ENCODE peak calls at places on chromosomes 4 and X, in eight cellular contexts. J is AG04449, V is GM12878, D is AG10803, X is brain microvascular endothelial cell, G is endothelial cell, S is BJ, E is astrocyte of the cerebellum. H is an unnamed sample.

GRCh38 chr4:94208918-94209317 is 1.3 kb downstream of the SMARCAD1 start:
- DNase-seq in S (no peak), G (no peak), E (no peak), X (no peak), J (no peak), V (no peak), D (no peak), H (no peak)

GRCh38 chr4:48268956-48269860 is at the start of gene TEC:
- DNase-seq in S (no peak), G (peak), V (no peak), X (no peak), E (no peak), D (peak), J (no peak), H (no peak)

GRCh38 chr4:110449947-110450346 is 26.0 kb upstream of the ENPEP start:
- DNase-seq in X (no peak), D (no peak), V (no peak), S (no peak), E (no peak), J (no peak), G (no peak), H (no peak)

GRCh38 chr4:185730387-185730786 is 81.6 kb downstream of the SORBS2 start:
- DNase-seq in X (peak), D (peak), G (peak), V (no peak), S (no peak), E (no peak), J (no peak), H (no peak)

GRCh38 chr4:111283066-111283677 is 660.3 kb upstream of the PITX2 start:
- DNase-seq in E (peak), D (peak), J (no peak), S (no peak), V (no peak), G (peak), X (peak), H (peak)

GRCh38 chr4:138949866-138950265 is 65.7 kb upstream of the NOCT start:
- DNase-seq in X (no peak), S (no peak), V (no peak), D (no peak), E (no peak), G (no peak), J (no peak), H (no peak)

GRCh38 chrX:132877954-132878536 is 80.4 kb downstream of the HS6ST2 start:
- DNase-seq in V (no peak), D (no peak), G (peak), E (no peak), J (no peak), X (no peak), S (no peak), H (no peak)

GRCh38 chr4:89640620-89641366 is 196.2 kb downstream of the SNCA start:
- DNase-seq in J (peak), V (no peak), D (peak), S (no peak), E (peak), X (peak), G (peak), H (peak)

GRCh38 chrX:2705461-2705860 is 14.4 kb downstream of the CD99 start:
- DNase-seq in J (no peak), E (no peak), X (no peak), V (no peak), S (no peak), G (no peak), D (no peak), H (no peak)

GRCh38 chr4:78362310-78362709 is 189.3 kb upstream of the ANXA3 start:
- DNase-seq in D (no peak), X (no peak), G (no peak), S (no peak), J (no peak), E (no peak), V (no peak), H (no peak)
- TF ChIP-seq CTCF in D (no peak), X (no peak), G (no peak), S (no peak), J (no peak), E (no peak), V (no peak), H (no peak)

GRCh38 chrX:135463937-135464336 is 42.2 kb downstream of the SMIM10L2A start:
- DNase-seq in G (no peak), V (no peak), E (no peak), D (peak), S (no peak), J (no peak), X (peak), H (no peak)
- TF ChIP-seq CTCF in G (no peak), V (peak), E (peak), D (peak), S (peak), J (peak), X (peak), H (no peak)

DNA sequence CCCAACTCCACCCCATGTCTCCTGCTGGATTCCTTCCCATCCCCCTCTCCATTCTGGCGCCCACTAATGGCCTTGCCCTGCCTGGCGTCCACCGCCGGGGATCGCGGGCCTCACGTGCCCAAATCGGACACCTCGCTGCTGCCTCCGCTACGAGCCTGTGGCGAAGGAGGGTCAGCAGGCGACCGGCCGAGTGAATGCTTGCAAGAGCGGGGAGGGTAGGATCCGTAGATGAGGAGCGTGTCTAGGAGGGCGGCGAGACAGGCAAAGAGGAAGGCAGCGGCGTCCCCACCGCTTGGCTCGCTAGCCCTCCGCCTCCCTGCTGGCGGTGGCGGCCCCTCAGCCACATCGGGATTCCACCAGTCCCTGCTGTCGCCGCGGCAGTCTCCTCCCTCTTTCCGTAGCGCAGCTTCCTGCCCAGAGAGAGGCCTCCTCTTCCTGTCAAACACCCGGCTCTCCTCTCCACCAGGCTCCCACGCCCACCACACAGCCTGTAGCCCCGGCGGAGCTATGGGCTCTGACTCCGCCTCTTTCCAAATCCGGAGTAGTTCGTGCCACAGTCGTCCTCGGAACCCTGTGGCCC is at the start of gene SPIN2B:
- DNase-seq in X (peak), E (peak), J (peak), G (peak), S (peak), D (peak), V (peak), H (peak)
- TF ChIP-seq CTCF in X (no peak), E (no peak), J (no peak), G (no peak), S (peak), D (no peak), V (no peak), H (no peak)

DNA sequence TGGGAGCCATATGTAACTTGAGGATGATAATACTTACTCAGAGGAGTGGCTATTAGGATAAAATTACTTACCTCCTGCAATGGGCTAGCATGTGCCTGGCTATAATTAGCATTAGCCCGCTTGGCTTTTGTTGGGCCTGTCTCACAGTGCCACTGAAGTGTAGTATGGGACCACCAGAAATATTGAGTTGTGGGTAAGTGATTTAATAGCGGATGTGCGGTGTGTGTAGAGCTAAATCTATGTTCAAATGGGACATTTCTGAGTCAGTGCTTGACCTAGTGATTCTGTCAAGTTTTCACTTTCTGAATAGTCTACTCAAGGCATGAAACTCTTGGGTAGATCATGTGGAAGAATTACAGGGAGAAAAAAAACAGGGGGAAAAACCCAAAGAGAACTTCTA is 3.5 kb upstream of the CLNK start:
- DNase-seq in J (no peak), D (no peak), V (peak), E (no peak), S (no peak), G (no peak), X (no peak), H (no peak)
- TF ChIP-seq CTCF in J (no peak), D (no peak), V (no peak), E (no peak), S (no peak), G (no peak), X (no peak), H (no peak)

GRCh38 chrX:49761481-49761880 is 65.7 kb upstream of the PAGE1 start:
- DNase-seq in J (no peak), D (peak), G (peak), V (no peak), S (no peak), X (no peak), E (no peak), H (no peak)
- TF ChIP-seq CTCF in J (peak), D (peak), G (no peak), V (peak), S (peak), X (peak), E (peak), H (no peak)

DNA sequence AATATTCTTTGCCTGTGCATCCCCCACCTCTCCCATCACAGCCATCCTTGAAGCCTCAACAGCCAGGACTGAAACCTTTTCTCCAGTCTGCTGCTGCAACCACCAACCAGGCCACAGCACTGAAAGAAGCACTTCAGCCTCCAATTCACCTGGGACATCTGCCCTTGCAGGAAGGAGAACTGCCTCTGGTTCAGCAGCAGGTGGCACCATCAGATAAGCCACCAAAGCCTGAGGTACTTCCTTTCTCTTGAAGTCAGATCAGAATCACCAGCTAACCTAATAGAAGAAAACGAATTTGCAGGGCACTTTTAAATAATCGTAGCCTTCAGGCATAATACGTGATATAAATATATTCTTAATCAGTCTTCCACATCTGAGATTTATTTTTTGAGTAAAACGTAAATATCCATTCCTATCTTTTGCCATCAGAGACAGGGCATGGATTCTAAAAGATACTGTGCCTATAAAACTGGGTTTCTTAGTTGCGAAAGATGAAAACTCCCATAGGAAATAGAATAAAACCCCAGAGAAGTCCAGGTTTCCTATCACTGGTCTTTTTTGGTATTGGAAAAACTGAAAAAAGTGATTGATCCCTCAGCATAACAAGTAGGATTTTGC is 9.5 kb downstream of the AMBN start:
- DNase-seq in X (peak), V (peak), E (peak), D (peak), G (peak), J (peak), S (no peak), H (peak)
- TF ChIP-seq CTCF in X (peak), V (peak), E (peak), D (peak), G (peak), J (peak), S (peak), H (peak)

GRCh38 chr4:17347445-17347844 is 164.4 kb downstream of the QDPR start:
- DNase-seq in X (peak), E (peak), J (no peak), D (peak), G (peak), V (no peak), S (no peak), H (no peak)
- TF ChIP-seq CTCF in X (peak), E (peak), J (peak), D (peak), G (peak), V (peak), S (peak), H (peak)

GRCh38 chrX:106862972-106863688 is 40.0 kb downstream of the RIPPLY1 start:
- DNase-seq in X (peak), D (no peak), J (no peak), S (no peak), V (no peak), G (peak), E (no peak), H (no peak)
- TF ChIP-seq CTCF in X (peak), D (peak), J (peak), S (peak), V (peak), G (peak), E (peak), H (no peak)

H was measured in mesothelial cell of epicardium.